ENCODE peak calls at places on chromosomes 16 and 17, in five cellular contexts. One of them, this sample, is unnamed.

GRCh38 chr17:48728232-48729231 is at the start of gene HOXB13:
- DNase-seq in HepG2: no peak
- DNase-seq in K562: peak
- DNase-seq in H1: no peak
- DNase-seq in HCT116: peak
- DNase-seq in this sample: no peak

GRCh38 chr16:84720180-84720579 is 20.4 kb downstream of the USP10 start:
- DNase-seq in HCT116: no peak
- DNase-seq in K562: no peak
- DNase-seq in HepG2: no peak
- DNase-seq in H1: no peak
- DNase-seq in this sample: no peak

GRCh38 chr16:70808371-70808770 is 7.4 kb upstream of the VAC14 start:
- DNase-seq in K562: no peak
- DNase-seq in HepG2: no peak
- DNase-seq in HCT116: no peak
- DNase-seq in H1: no peak
- DNase-seq in this sample: no peak

GRCh38 chr17:4951486-4951885 is 567 bp downstream of the ENO3 start:
- DNase-seq in HepG2: no peak
- DNase-seq in HCT116: no peak
- DNase-seq in K562: no peak
- DNase-seq in H1: no peak
- DNase-seq in this sample: no peak

GRCh38 chr16:50297301-50298074 is 31.1 kb downstream of the ADCY7 start:
- DNase-seq in HepG2: peak
- DNase-seq in H1: no peak
- DNase-seq in HCT116: no peak
- DNase-seq in K562: no peak
- DNase-seq in this sample: no peak

GRCh38 chr17:50569592-50569991 is 9.1 kb downstream of the CACNA1G start:
- DNase-seq in H1: no peak
- DNase-seq in HCT116: no peak
- DNase-seq in K562: no peak
- DNase-seq in HepG2: no peak
- DNase-seq in this sample: no peak

GRCh38 chr16:17053536-17054160 is 417.1 kb downstream of the XYLT1 start:
- DNase-seq in HepG2: no peak
- DNase-seq in H1: no peak
- DNase-seq in HCT116: no peak
- DNase-seq in K562: no peak
- DNase-seq in this sample: no peak

GRCh38 chr17:18267927-18268711 is 7.7 kb downstream of the MIEF2 start:
- DNase-seq in H1: no peak
- DNase-seq in HCT116: no peak
- DNase-seq in HepG2: no peak
- DNase-seq in K562: no peak
- DNase-seq in this sample: no peak

GRCh38 chr16:6682142-6682811 is 650.4 kb upstream of the RBFOX1 start:
- DNase-seq in HepG2: peak
- DNase-seq in K562: peak
- DNase-seq in H1: peak
- DNase-seq in HCT116: no peak
- DNase-seq in this sample: no peak

GRCh38 chr17:58786586-58787295 is 31.1 kb downstream of the PPM1E start:
- DNase-seq in K562: peak
- DNase-seq in H1: no peak
- DNase-seq in HepG2: no peak
- DNase-seq in HCT116: peak
- DNase-seq in this sample: no peak

GRCh38 chr16:88611220-88611821 is 27.1 kb upstream of the IL17C start:
- DNase-seq in HepG2: no peak
- DNase-seq in K562: no peak
- DNase-seq in HCT116: no peak
- DNase-seq in H1: no peak
- DNase-seq in this sample: no peak

GRCh38 chr16:278863-279366 is 1.5 kb upstream of the ARHGDIG start:
- DNase-seq in H1: no peak
- DNase-seq in HCT116: no peak
- DNase-seq in HepG2: peak
- DNase-seq in K562: no peak
- DNase-seq in this sample: peak

GRCh38 chr17:7017827-7018200 is 5.0 kb upstream of the BCL6B start:
- DNase-seq in K562: no peak
- DNase-seq in HepG2: no peak
- DNase-seq in H1: no peak
- DNase-seq in HCT116: no peak
- DNase-seq in this sample: no peak

GRCh38 chr17:491086-492014 is 138.7 kb upstream of the RPH3AL start:
- DNase-seq in HCT116: no peak
- DNase-seq in H1: no peak
- DNase-seq in HepG2: peak
- DNase-seq in K562: peak
- DNase-seq in this sample: no peak

GRCh38 chr16:65964752-65965151 is 401.7 kb upstream of the CDH5 start:
- DNase-seq in HepG2: no peak
- DNase-seq in K562: no peak
- DNase-seq in H1: no peak
- DNase-seq in HCT116: no peak
- DNase-seq in this sample: no peak

GRCh38 chr17:14289162-14289561 is 11.7 kb upstream of the HS3ST3B1 start:
- DNase-seq in K562: no peak
- DNase-seq in HepG2: no peak
- DNase-seq in H1: no peak
- DNase-seq in HCT116: no peak
- DNase-seq in this sample: no peak

GRCh38 chr16:9049241-9049640 is 42.2 kb upstream of the HAPSTR1 start:
- DNase-seq in H1: no peak
- DNase-seq in HCT116: no peak
- DNase-seq in K562: no peak
- DNase-seq in HepG2: no peak
- DNase-seq in this sample: no peak
- TF ChIP-seq MAX in H1: no peak
- TF ChIP-seq MAX in HCT116: no peak
- TF ChIP-seq MAX in K562: no peak
- TF ChIP-seq MAX in HepG2: no peak
- TF ChIP-seq MAX in this sample: no peak

GRCh38 chr16:2043980-2044451 is 3.6 kb downstream of the NTHL1 start:
- DNase-seq in HCT116: no peak
- DNase-seq in K562: no peak
- DNase-seq in HepG2: no peak
- DNase-seq in H1: no peak
- DNase-seq in this sample: no peak

GRCh38 chr16:2042666-2043295 is 4.9 kb downstream of the NTHL1 start:
- DNase-seq in HCT116: no peak
- DNase-seq in H1: no peak
- DNase-seq in HepG2: no peak
- DNase-seq in K562: peak
- DNase-seq in this sample: no peak

GRCh38 chr16:2043296-2043979 is 4.2 kb downstream of the NTHL1 start:
- DNase-seq in K562: no peak
- DNase-seq in HCT116: no peak
- DNase-seq in H1: no peak
- DNase-seq in HepG2: no peak
- DNase-seq in this sample: no peak

GRCh38 chr16:2040450-2041105 is 7.1 kb downstream of the NTHL1 start:
- DNase-seq in HepG2: no peak
- DNase-seq in H1: no peak
- DNase-seq in K562: no peak
- DNase-seq in HCT116: no peak
- DNase-seq in this sample: no peak

DNA sequence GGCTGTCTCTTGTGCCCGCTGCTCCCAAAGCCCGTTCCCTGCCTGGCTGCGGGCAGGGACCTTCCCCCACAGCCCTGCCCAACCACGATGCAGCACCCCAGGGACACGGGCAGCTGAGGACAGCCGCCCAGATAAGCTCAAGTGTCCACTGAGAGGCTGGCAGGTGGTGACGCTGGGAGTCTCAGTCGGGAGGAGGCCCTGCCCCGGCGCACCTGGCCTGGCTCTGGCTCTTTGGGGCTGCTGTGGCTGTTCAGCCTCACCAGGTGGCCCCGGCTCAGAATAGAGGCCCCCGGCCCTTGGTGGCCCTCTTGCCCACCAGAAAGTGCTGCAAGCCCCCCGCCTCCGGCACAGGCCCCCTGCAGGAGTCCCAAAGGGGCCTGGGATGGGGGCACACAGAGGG is 5.5 kb downstream of the NTHL1 start:
- DNase-seq in HCT116: no peak
- DNase-seq in H1: no peak
- DNase-seq in HepG2: no peak
- DNase-seq in K562: no peak
- DNase-seq in this sample: no peak
- TF ChIP-seq SRF in HCT116: no peak
- TF ChIP-seq SRF in H1: no peak
- TF ChIP-seq SRF in HepG2: no peak
- TF ChIP-seq SRF in K562: no peak
- TF ChIP-seq SRF in this sample: no peak

GRCh38 chr17:45228121-45228941 is 6.6 kb downstream of the FMNL1 start:
- DNase-seq in HCT116: no peak
- DNase-seq in K562: no peak
- DNase-seq in HepG2: no peak
- DNase-seq in H1: no peak
- DNase-seq in this sample: no peak
- TF ChIP-seq MAX in HCT116: no peak
- TF ChIP-seq MAX in K562: peak
- TF ChIP-seq MAX in HepG2: no peak
- TF ChIP-seq MAX in H1: no peak
- TF ChIP-seq MAX in this sample: no peak

GRCh38 chr17:76772842-76773521 is 35.1 kb downstream of the MFSD11 start:
- DNase-seq in K562: no peak
- DNase-seq in HepG2: peak
- DNase-seq in HCT116: peak
- DNase-seq in H1: no peak
- DNase-seq in this sample: no peak
- TF ChIP-seq SRF in K562: no peak
- TF ChIP-seq SRF in HepG2: no peak
- TF ChIP-seq SRF in HCT116: no peak
- TF ChIP-seq SRF in H1: no peak
- TF ChIP-seq SRF in this sample: no peak

DNA sequence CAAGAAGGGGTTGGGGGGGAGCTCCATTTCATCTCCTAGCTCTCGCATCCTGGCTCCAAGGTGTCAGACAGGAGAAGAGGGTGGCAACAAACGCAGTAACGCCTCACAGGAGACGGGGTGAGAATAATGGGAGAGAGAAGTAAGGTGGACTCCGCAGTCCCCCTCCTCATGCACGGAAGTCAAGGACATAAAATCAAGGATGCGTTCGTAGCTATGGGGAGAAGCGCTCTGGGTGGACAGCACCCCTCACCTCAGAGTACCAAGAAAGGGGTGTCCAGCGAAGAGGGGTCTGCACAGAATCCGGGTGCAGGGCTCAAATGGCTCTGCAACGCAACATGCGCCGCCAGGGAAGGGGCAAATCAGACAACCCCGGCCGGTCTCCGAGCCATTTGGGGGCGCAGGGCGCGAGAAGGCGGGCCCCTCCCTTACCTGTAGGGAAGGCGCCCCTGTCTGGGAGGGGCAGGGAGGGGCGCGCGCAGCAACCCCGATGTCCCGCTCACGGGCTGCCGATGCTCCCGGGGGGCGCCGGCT is 551 bp downstream of the HDAC5 start:
- DNase-seq in HCT116: no peak
- DNase-seq in K562: no peak
- DNase-seq in H1: no peak
- DNase-seq in HepG2: no peak
- DNase-seq in this sample: no peak
- TF ChIP-seq MAX in HCT116: no peak
- TF ChIP-seq MAX in K562: peak
- TF ChIP-seq MAX in H1: no peak
- TF ChIP-seq MAX in HepG2: no peak
- TF ChIP-seq MAX in this sample: no peak

DNA sequence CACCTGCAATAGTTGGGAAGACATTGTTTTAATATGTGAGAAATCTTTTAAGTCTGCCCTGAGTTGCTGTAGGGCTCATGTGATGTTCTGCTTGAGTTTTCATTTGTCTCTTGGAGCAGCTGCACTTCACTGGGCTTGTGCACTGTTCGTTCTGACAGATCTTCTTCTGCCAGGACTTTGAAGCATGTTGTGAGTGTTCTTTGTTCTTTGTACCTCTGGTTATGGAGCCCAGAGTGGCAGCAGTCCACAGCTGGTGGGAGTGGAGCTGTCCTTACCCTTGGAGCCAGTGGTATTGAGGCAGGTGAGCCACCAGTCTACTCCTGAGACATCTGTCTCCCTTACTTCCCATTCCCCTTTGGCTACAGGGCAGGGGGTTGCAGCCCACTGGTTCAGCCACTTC is 64.6 kb downstream of the GNAO1 start:
- DNase-seq in HepG2: no peak
- DNase-seq in K562: no peak
- DNase-seq in H1: no peak
- DNase-seq in HCT116: no peak
- DNase-seq in this sample: no peak
- TF ChIP-seq SRF in HepG2: no peak
- TF ChIP-seq SRF in K562: no peak
- TF ChIP-seq SRF in H1: no peak
- TF ChIP-seq SRF in HCT116: no peak
- TF ChIP-seq SRF in this sample: no peak

GRCh38 chr17:38740016-38740415 is 8.1 kb downstream of the PCGF2 start:
- DNase-seq in H1: no peak
- DNase-seq in HepG2: no peak
- DNase-seq in K562: no peak
- DNase-seq in HCT116: no peak
- DNase-seq in this sample: no peak

GRCh38 chr17:38738007-38738662 is 8.0 kb downstream of the CISD3 start:
- DNase-seq in HCT116: no peak
- DNase-seq in H1: no peak
- DNase-seq in K562: no peak
- DNase-seq in HepG2: no peak
- DNase-seq in this sample: no peak

GRCh38 chr17:38738686-38739085 is 8.5 kb downstream of the CISD3 start:
- DNase-seq in HepG2: no peak
- DNase-seq in HCT116: no peak
- DNase-seq in K562: no peak
- DNase-seq in H1: no peak
- DNase-seq in this sample: no peak

GRCh38 chr17:38740806-38741205 is 7.3 kb downstream of the PCGF2 start:
- DNase-seq in K562: no peak
- DNase-seq in H1: no peak
- DNase-seq in HCT116: no peak
- DNase-seq in HepG2: no peak
- DNase-seq in this sample: no peak

DNA sequence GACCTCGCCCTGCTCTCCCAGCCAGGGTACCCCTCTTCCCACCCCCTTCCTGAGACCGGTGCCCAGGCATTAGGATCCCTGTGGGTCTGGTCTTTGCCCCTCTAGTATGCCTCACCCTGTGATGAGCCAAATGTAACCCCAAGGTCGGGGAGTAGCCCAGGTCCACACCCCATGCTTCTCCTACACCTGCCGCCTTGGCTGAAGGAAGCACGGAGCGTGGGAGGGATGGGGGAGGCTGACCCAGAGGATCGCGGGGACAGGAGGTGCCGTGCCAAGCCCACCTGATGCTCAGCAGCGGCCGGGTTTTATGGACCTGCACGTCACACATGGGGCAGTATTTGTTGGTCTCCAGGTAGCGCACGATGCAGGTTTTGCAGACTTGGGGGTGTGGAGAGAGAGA is 8.8 kb downstream of the PCGF2 start:
- DNase-seq in H1: no peak
- DNase-seq in HCT116: no peak
- DNase-seq in K562: no peak
- DNase-seq in HepG2: no peak
- DNase-seq in this sample: no peak
- TF ChIP-seq MAX in H1: no peak
- TF ChIP-seq MAX in HCT116: no peak
- TF ChIP-seq MAX in K562: no peak
- TF ChIP-seq MAX in HepG2: no peak
- TF ChIP-seq MAX in this sample: no peak

GRCh38 chr17:3659541-3660111 is 8.8 kb downstream of the TAX1BP3 start:
- DNase-seq in H1: no peak
- DNase-seq in HepG2: no peak
- DNase-seq in K562: peak
- DNase-seq in HCT116: no peak
- DNase-seq in this sample: no peak
- TF ChIP-seq SRF in H1: no peak
- TF ChIP-seq SRF in HepG2: no peak
- TF ChIP-seq SRF in K562: no peak
- TF ChIP-seq SRF in HCT116: no peak
- TF ChIP-seq SRF in this sample: no peak